ENCODE peak calls at places on chromosomes 4 and X, in five cellular contexts. B, M, T, U and E are unnamed samples.

GRCh38 chr4:55033296-55033695 is 92.1 kb downstream of the KDR start:
- DNase-seq in B (no peak), M (no peak), T (no peak), U (no peak), E (no peak)

GRCh38 chrX:151970661-151971060 is 3.8 kb downstream of the GABRE start:
- DNase-seq in B (peak; percentile 72), M (peak; percentile 63), T (no peak), U (no peak), E (no peak)

GRCh38 chrX:7108995-7109634 is 38.4 kb upstream of the STS start:
- DNase-seq in B (no peak), M (no peak), T (no peak), U (peak; percentile 7), E (no peak)

GRCh38 chrX:130714135-130714534 is 188.9 kb downstream of the ENOX2 start:
- DNase-seq in B (peak; percentile 62), M (no peak), T (no peak), U (no peak), E (no peak)

GRCh38 chrX:40780123-40780522 is 44.8 kb upstream of the MED14 start:
- DNase-seq in B (no peak), M (no peak), T (no peak), U (no peak), E (no peak)

GRCh38 chr4:121824171-121824527 is 466 bp upstream of the CCNA2 start:
- DNase-seq in B (no peak), M (no peak), T (no peak), U (no peak), E (no peak)

GRCh38 chr4:174037049-174037448 is 246.4 kb downstream of the FBXO8 start:
- DNase-seq in B (no peak), M (no peak), T (no peak), U (no peak), E (no peak)

GRCh38 chrX:131923614-131924250 is 99.4 kb upstream of the STK26 start:
- DNase-seq in B (no peak), M (no peak), T (no peak), U (no peak), E (no peak)

GRCh38 chrX:103400931-103401330 is 24.6 kb downstream of the BEX3 start:
- DNase-seq in B (no peak), M (no peak), T (no peak), U (no peak), E (no peak)

GRCh38 chr4:1601852-1602525 is 82.1 kb downstream of the FAM53A start:
- DNase-seq in B (no peak), M (peak; percentile 16), T (no peak), U (peak; percentile 28), E (no peak)

GRCh38 chr4:25484243-25484721 is 107.2 kb downstream of the ANAPC4 start:
- DNase-seq in B (no peak), M (no peak), T (no peak), U (no peak), E (no peak)

GRCh38 chrX:21875013-21875412 is 19.2 kb downstream of the YY2 start:
- DNase-seq in B (no peak), M (no peak), T (no peak), U (no peak), E (no peak)

GRCh38 chr4:2755821-2756690 is at the start of gene TNIP2:
- DNase-seq in B (peak; percentile 91), M (peak; percentile 92), T (peak; percentile 84), U (peak; percentile 88), E (peak; percentile 78)

GRCh38 chr4:93002240-93002639 is 698.5 kb downstream of the GRID2 start:
- DNase-seq in B (no peak), M (no peak), T (no peak), U (no peak), E (no peak)

GRCh38 chr4:95204873-95205272 is 343.9 kb downstream of the UNC5C start:
- DNase-seq in B (no peak), M (no peak), T (no peak), U (peak; percentile 46), E (no peak)

GRCh38 chr4:7477695-7478094 is 43.0 kb upstream of the PSAPL1 start:
- DNase-seq in B (no peak), M (no peak), T (no peak), U (no peak), E (no peak)

GRCh38 chr4:151644625-151645024 is 116.2 kb downstream of the GATB start:
- DNase-seq in B (no peak), M (no peak), T (no peak), U (peak; percentile 71), E (no peak)

GRCh38 chr4:1209821-1210220 is 37.4 kb upstream of the SPON2 start:
- DNase-seq in B (peak; percentile 56), M (peak; percentile 50), T (peak; percentile 38), U (peak; percentile 60), E (no peak)

GRCh38 chr4:97786306-97786920 is 356.9 kb downstream of the STPG2 start:
- DNase-seq in B (no peak), M (no peak), T (no peak), U (no peak), E (no peak)

GRCh38 chr4:101621120-101621519 is 169.4 kb upstream of the BANK1 start:
- DNase-seq in B (no peak), M (no peak), T (no peak), U (no peak), E (no peak)

GRCh38 chr4:185999207-185999606 is 69.7 kb upstream of the TLR3 start:
- DNase-seq in B (peak; percentile 54), M (no peak), T (no peak), U (no peak), E (no peak)

GRCh38 chr4:13523591-13524503 is 20.5 kb downstream of the NKX3-2 start:
- DNase-seq in B (no peak), M (no peak), T (no peak), U (no peak), E (no peak)

DNA sequence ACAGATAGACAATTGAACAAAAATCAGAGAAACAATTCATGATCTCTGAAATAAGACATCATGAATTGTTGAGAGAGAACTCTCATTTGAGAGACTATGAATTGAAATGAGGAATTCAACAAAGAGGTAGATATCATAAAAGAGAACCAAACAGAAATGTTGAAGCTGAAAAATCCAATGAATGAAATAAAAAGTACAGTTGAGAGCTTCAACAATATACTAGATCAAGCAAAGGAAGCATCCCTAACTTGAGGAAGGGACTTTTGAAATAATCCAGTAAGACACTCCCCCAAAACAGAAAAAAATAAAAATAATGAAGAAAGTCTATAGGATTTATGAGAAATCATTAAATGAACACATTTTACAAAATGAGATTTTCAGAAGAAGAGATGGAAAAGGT is 310.0 kb upstream of the PCDH10 start:
- DNase-seq in B (no peak), M (no peak), T (no peak), U (no peak), E (no peak)
- H3K27ac ChIP-seq in B (no peak overlapping the region), M (no peak overlapping the region), T (no peak overlapping the region), U (no peak overlapping the region), E (no peak overlapping the region)

GRCh38 chr4:108168672-108169562 is at the start of gene LEF1:
- DNase-seq in B (no peak), M (peak; percentile 24), T (peak; percentile 62), U (peak; percentile 90), E (peak; percentile 81)
- H3K27me3 ChIP-seq in B (peaks cover 69% of the 10 kb centered on the region), M (peaks cover 30% of the 10 kb centered on the region), T (no peaks in the 10 kb centered on the region), U (peaks cover 30% of the 10 kb centered on the region), E (no peaks in the 10 kb centered on the region)

DNA sequence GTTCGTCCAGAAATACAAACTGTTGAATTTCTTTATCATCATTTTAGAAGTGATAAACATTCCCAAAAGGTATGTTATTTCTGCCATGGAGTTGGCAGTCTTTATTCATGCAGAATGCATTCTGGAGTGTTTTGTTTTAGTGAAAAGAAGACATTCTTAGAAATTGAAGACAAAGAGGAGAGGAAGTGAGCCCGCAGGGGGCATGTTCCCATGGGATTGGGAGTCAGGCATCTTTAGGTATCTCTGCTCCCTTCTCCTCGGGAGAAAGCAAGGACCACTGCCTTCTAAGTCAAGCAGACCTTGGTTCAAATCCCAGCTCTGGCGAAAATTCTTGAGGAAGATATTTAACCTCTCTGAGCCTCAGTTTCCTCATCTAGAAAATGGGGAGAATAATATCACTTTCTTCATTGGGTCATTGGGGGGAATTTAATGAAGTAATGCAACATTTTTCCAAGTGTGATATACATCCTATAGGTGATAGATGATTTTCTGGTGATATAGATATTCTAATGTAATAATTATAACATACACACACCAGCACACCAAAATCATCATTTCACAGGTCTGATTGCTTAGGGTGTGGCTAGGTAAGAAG is 26.5 kb upstream of the CHRNA9 start:
- DNase-seq in B (no peak), M (no peak), T (no peak), U (no peak), E (no peak)
- H3K4me3 ChIP-seq in B (no peak overlapping the region), M (no peak overlapping the region), T (peak overlapping the region; percentile 46), U (no peak overlapping the region), E (peak overlapping the region; percentile 13)

GRCh38 chr4:5728451-5728850 is 17.4 kb downstream of the EVC start:
- DNase-seq in B (no peak), M (no peak), T (no peak), U (no peak), E (no peak)
- H3K27ac ChIP-seq in B (no peak overlapping the region), M (no peak overlapping the region), T (no peak overlapping the region), U (no peak overlapping the region), E (no peak overlapping the region)

DNA sequence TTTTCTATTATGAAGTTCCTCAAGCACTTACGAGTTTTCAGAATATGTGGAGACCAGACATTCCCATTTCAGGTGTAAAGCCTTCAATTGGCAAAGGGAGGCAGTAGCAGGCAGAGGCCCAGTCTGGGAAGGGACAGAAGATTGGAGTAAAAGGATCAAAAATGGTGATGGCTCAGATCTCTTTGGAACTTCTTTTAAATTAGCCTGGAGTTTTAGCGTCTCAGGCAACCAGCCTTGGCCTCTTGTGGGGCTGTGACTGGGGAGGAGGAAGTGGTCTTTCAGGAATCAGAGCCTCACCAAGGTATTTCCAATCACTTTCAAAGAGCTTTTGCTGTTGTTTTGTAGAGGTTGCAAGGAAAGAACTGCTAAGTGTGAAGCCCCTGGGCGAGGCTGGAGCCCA is 239.1 kb downstream of the FRAS1 start:
- DNase-seq in B (no peak), M (no peak), T (no peak), U (no peak), E (no peak)
- H3K27me3 ChIP-seq in B (no peaks in the 10 kb centered on the region), M (no peaks in the 10 kb centered on the region), T (no peaks in the 10 kb centered on the region), U (no peaks in the 10 kb centered on the region), E (peaks cover 5% of the 10 kb centered on the region)

GRCh38 chrX:140091276-140091886 is 126.1 kb upstream of the CXorf66 start:
- DNase-seq in B (no peak), M (peak; percentile 33), T (no peak), U (peak; percentile 48), E (no peak)
- H3K4me3 ChIP-seq in B (peak overlapping the region; percentile 31), M (no peak overlapping the region), T (no peak overlapping the region), U (peak overlapping the region; percentile 41), E (no peak overlapping the region)

DNA sequence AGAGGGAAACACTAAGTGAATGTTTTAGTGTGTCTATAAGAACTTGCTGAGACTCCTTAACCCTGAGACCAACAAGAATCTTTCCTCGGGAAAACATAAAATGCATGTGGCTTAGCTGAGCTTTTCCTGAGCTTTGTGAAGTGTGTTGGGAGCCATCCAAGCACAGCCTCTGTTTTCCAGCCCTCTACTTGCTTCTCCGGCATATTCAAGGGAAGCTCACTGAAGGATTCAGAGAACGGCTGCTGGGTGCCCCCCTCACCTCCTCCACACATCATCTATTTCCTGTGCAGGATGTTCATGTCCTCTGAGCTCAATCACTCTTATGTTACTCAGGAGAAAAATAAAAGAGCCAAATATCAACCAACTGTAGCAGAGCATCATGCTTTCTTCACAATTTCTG is 492.1 kb downstream of the IL15 start:
- DNase-seq in B (no peak), M (no peak), T (no peak), U (no peak), E (no peak)
- H3K27ac ChIP-seq in B (no peak overlapping the region), M (no peak overlapping the region), T (no peak overlapping the region), U (no peak overlapping the region), E (no peak overlapping the region)